ENCODE peak calls at places on chromosomes 5 and 9, in ten cellular contexts. N is right atrium auricular region, O is left ventricle myocardium inferior, U is fibroblast of mammary gland, Q is esophagus squamous epithelium, C is cardiac muscle cell, Y is IMR-90, Z is psoas muscle, L is AG04449, W is hepatocyte. V is an unnamed sample.

GRCh38 chr5:159156839-159157238 is 52.5 kb downstream of the RNF145 start:
- DNase-seq in C (peak), W (peak), Z (no peak), Y (peak), N (no peak), Q (no peak), U (peak), O (no peak), L (no peak), V (peak)

GRCh38 chr5:179242676-179243075 is 102.6 kb downstream of the ADAMTS2 start:
- DNase-seq in O (no peak), Y (no peak), L (no peak), U (no peak), C (no peak), Z (no peak), N (no peak), Q (no peak), W (no peak), V (no peak)

GRCh38 chr5:166708271-166708670 is 1583.2 kb upstream of the WWC1 start:
- DNase-seq in O (no peak), U (no peak), N (no peak), L (no peak), Q (no peak), W (no peak), Y (no peak), C (no peak), Z (no peak), V (no peak)

GRCh38 chr9:126117158-126117425 is 209.5 kb upstream of the MVB12B start:
- DNase-seq in Z (no peak), W (no peak), N (no peak), U (no peak), Q (no peak), L (no peak), Y (no peak), O (no peak), C (no peak), V (no peak)

GRCh38 chr9:81183763-81184162 is 505.6 kb downstream of the TLE1 start:
- DNase-seq in C (peak), Z (no peak), L (peak), U (no peak), Y (peak), Q (no peak), W (no peak), N (no peak), O (no peak), V (peak)

GRCh38 chr5:97102010-97102470 is 40.4 kb downstream of the LIX1 start:
- DNase-seq in W (peak), N (no peak), U (no peak), C (no peak), L (no peak), Y (no peak), Q (no peak), Z (no peak), O (no peak), V (no peak)

GRCh38 chr5:178387061-178387855 is 154.7 kb upstream of the PHYKPL start:
- DNase-seq in Q (no peak), N (no peak), Z (no peak), W (peak), Y (no peak), O (no peak), L (no peak), C (no peak), U (no peak), V (no peak)

GRCh38 chr9:14183001-14183400 is 130.9 kb downstream of the NFIB start:
- DNase-seq in W (no peak), Q (no peak), Y (no peak), L (no peak), N (no peak), O (no peak), Z (no peak), C (no peak), U (no peak), V (no peak)

GRCh38 chr9:6106576-6107339 is 91.3 kb upstream of the RANBP6 start:
- DNase-seq in U (peak), L (no peak), Z (no peak), O (no peak), Y (peak), W (peak), N (no peak), Q (no peak), C (peak), V (peak)

GRCh38 chr5:41427505-41427904 is 82.9 kb downstream of the PLCXD3 start:
- DNase-seq in N (no peak), U (no peak), L (no peak), O (no peak), Y (no peak), W (no peak), Z (no peak), Q (no peak), C (peak), V (no peak)

GRCh38 chr9:86994231-86994630 is 46.9 kb upstream of the GAS1 start:
- DNase-seq in O (no peak), N (no peak), C (peak), Q (no peak), W (no peak), U (no peak), Y (no peak), L (no peak), Z (no peak), V (peak)

GRCh38 chr5:112551437-112552018 is 132.5 kb upstream of the EPB41L4A start:
- DNase-seq in O (no peak), Q (no peak), Z (no peak), C (peak), U (peak), L (peak), N (no peak), W (peak), Y (peak), V (peak)

GRCh38 chr9:135009711-135010362 is 77.6 kb upstream of the OLFM1 start:
- DNase-seq in C (no peak), N (no peak), Y (no peak), W (no peak), Q (no peak), U (no peak), L (no peak), Z (no peak), O (no peak), V (no peak)

GRCh38 chr9:136488247-136489214 is 5.7 kb upstream of the SEC16A start:
- DNase-seq in Z (peak), N (peak), U (peak), L (no peak), W (peak), O (peak), Y (peak), C (peak), Q (no peak), V (peak)

GRCh38 chr5:31886206-31886605 is 247.3 kb downstream of the PDZD2 start:
- DNase-seq in L (no peak), Y (no peak), N (no peak), O (no peak), Z (no peak), C (no peak), W (no peak), U (no peak), Q (no peak), V (no peak)

GRCh38 chr5:133456933-133457402 is 155.4 kb downstream of the FSTL4 start:
- DNase-seq in O (no peak), C (peak), Z (no peak), L (no peak), Q (no peak), N (no peak), W (peak), U (peak), Y (no peak), V (peak)

GRCh38 chr9:98521141-98521540 is 187.6 kb downstream of the GABBR2 start:
- DNase-seq in O (no peak), Q (no peak), W (no peak), Z (no peak), C (peak), L (peak), Y (peak), U (peak), N (no peak), V (peak)

GRCh38 chr5:124649548-124650501 is 96.6 kb downstream of the ZNF608 start:
- DNase-seq in Z (peak), Y (peak), L (peak), W (peak), C (peak), O (peak), U (peak), Q (peak), N (peak), V (peak)

GRCh38 chr9:13143281-13143680 is 136.2 kb downstream of the MPDZ start:
- DNase-seq in Y (no peak), L (no peak), N (no peak), O (no peak), W (no peak), Q (no peak), Z (no peak), U (no peak), C (no peak), V (no peak)

GRCh38 chr9:31272456-31273295 is 1111.8 kb upstream of the ACO1 start:
- DNase-seq in Q (no peak), U (no peak), Z (no peak), O (no peak), N (no peak), Y (no peak), W (peak), L (no peak), C (no peak), V (no peak)

GRCh38 chr5:25823330-25823873 is 1178.6 kb upstream of the CDH10 start:
- DNase-seq in C (no peak), U (no peak), Q (no peak), Y (no peak), L (no peak), W (no peak), N (no peak), O (no peak), Z (no peak), V (no peak)

GRCh38 chr5:135349886-135350285 is 49.1 kb downstream of the MACROH2A1 start:
- DNase-seq in Q (no peak), U (no peak), Y (no peak), Z (no peak), C (no peak), L (no peak), O (no peak), W (no peak), N (no peak), V (no peak)

GRCh38 chr5:134136771-134137170 is 22.3 kb downstream of the TCF7 start:
- DNase-seq in Z (no peak), N (peak), L (no peak), Q (no peak), C (no peak), O (peak), Y (no peak), U (no peak), W (no peak), V (no peak)

GRCh38 chr9:129239946-129240490 is 62.0 kb upstream of the IER5L start:
- DNase-seq in O (peak), L (no peak), Z (peak), N (no peak), Q (no peak), Y (no peak), U (no peak), C (no peak), W (no peak), V (no peak)

GRCh38 chr5:129079496-129079895 is 15.1 kb upstream of the ISOC1 start:
- DNase-seq in Q (no peak), W (no peak), O (no peak), N (no peak), Y (no peak), U (peak), L (no peak), C (no peak), Z (no peak), V (no peak)

GRCh38 chr5:9454012-9454481 is 91.8 kb downstream of the SEMA5A start:
- DNase-seq in O (no peak), C (no peak), L (no peak), W (peak), Q (no peak), N (no peak), Z (no peak), Y (no peak), U (peak), V (no peak)

GRCh38 chr9:35333551-35333950 is 156.4 kb upstream of the RUSC2 start:
- DNase-seq in L (no peak), U (peak), Z (no peak), W (no peak), Y (peak), N (no peak), O (no peak), Q (no peak), C (peak), V (peak)

GRCh38 chr5:130096488-130096887 is 192.2 kb downstream of the CHSY3 start:
- DNase-seq in Y (no peak), W (no peak), L (no peak), C (no peak), N (no peak), O (no peak), U (no peak), Q (no peak), Z (no peak), V (no peak)

GRCh38 chr9:126443144-126443543 is 116.5 kb downstream of the MVB12B start:
- DNase-seq in Y (no peak), Z (no peak), N (no peak), Q (no peak), U (no peak), C (no peak), W (no peak), O (no peak), L (no peak), V (no peak)

GRCh38 chr5:58617236-58617635 is 34.4 kb downstream of the RAB3C start:
- DNase-seq in Y (no peak), Z (no peak), N (no peak), C (no peak), U (no peak), W (no peak), O (no peak), Q (no peak), L (no peak), V (no peak)

GRCh38 chr9:118170032-118170955 is 466.1 kb downstream of the TLR4 start:
- DNase-seq in W (peak), Y (no peak), Q (no peak), C (peak), N (no peak), Z (peak), U (peak), L (no peak), O (no peak), V (peak)

GRCh38 chr5:143479394-143479793 is 75.9 kb upstream of the NR3C1 start:
- DNase-seq in L (no peak), U (no peak), W (no peak), N (no peak), C (no peak), O (no peak), Y (no peak), Q (no peak), Z (no peak), V (no peak)

GRCh38 chr9:7597716-7598115 is 201.9 kb downstream of the DMAC1 start:
- DNase-seq in L (no peak), O (no peak), W (no peak), Z (no peak), C (no peak), Q (no peak), U (no peak), Y (no peak), N (no peak), V (no peak)

GRCh38 chr9:76213751-76214150 is 180.5 kb downstream of the RFK start:
- DNase-seq in N (no peak), Q (no peak), Y (no peak), W (no peak), U (no peak), Z (no peak), O (no peak), C (no peak), L (no peak), V (no peak)

GRCh38 chr9:131043097-131043496 is 34.1 kb downstream of the LAMC3 start:
- DNase-seq in C (peak), N (no peak), U (no peak), L (no peak), Y (no peak), O (no peak), W (peak), Z (no peak), Q (no peak), V (no peak)

DNA sequence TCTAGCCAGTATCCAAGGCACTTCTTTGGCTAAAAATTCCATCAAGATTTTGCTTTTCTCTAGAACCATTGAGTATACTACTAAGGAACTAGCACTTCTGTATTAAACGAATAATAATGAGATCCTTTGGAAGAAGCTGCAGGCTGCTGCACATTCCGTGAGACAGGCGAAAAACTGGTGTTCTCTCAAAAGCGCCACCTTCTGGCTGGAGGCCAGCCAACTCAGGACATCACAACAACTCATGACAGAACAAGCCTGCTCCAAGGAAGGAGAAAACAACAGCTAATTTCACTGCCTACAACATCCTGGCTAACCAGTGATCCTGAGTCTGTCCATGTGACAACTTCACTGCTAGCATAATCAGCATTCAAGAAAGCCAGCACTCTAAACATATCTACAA is 150.4 kb downstream of the YTHDC2 start:
- DNase-seq in W (peak), Z (no peak), L (no peak), U (peak), C (peak), N (no peak), Y (peak), Q (no peak), O (peak), V (peak)
- H3K4me3 ChIP-seq in W (no peak), Z (no peak), L (no peak), U (no peak), C (no peak), N (no peak), Y (no peak), Q (no peak), O (no peak), V (no peak)

DNA sequence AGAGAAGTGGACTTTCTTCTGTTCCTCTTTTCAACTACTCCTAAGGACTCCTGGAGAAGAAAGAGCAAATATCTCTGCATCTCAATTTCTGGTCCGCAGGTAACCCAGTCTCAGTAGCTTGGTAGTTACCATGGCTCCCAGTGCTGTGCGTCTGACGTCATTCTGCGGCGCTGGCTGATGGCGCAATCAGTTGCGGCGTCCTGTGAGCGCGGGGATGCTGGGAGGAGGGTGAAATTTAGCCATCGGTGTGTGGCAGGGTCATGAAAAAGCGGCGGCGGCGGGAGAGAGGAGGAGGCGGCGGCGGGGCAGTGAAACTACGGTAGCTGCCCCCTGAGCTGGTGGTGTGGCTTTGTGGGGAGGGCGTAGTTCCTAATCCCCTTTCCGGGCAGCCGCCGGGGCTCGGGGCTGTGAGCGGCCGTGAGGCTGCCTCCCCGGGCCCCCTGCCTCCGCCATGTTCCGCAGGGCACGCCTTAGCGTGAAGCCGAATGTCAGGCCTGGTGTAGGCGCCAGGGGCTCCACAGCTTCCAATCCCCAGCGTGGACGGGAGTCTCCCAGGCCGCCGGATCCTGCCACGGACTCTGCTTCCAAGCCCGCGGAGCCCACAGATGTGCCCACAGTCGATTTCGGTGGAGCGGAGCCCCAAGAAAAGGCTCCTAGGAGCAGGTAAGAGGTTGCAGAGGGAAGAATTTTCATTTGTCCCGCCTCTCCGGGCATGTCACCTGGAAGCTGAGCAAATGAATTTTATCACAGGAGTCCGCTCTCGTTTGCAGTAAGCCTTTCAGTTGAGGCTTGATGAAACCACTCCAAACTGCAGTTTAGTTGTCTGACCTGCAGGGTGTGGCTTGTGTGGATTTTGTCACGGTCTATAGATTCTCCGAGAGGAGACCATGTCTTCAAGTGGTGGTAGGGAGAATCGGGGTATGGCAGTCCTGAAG is at the start of gene BDP1:
- DNase-seq in Q (peak), O (peak), L (peak), W (peak), C (peak), Y (peak), U (peak), Z (peak), N (peak), V (peak)
- TF ChIP-seq CTCF in Q (peak), O (peak), L (peak), W (peak), C (peak), Y (peak), U (peak), Z (peak), N (peak), V (peak)

GRCh38 chr5:123097483-123097870 is 8.4 kb downstream of the PRDM6 start:
- DNase-seq in Z (no peak), W (no peak), C (no peak), O (no peak), Q (no peak), U (no peak), L (no peak), Y (no peak), N (no peak), V (no peak)

GRCh38 chr5:123093279-123094226 is 4.5 kb downstream of the PRDM6 start:
- DNase-seq in Z (no peak), O (no peak), Q (no peak), C (no peak), Y (peak), W (peak), U (no peak), N (no peak), L (no peak), V (no peak)

GRCh38 chr5:123094227-123094918 is 5.3 kb downstream of the PRDM6 start:
- DNase-seq in Z (no peak), Y (peak), O (no peak), Q (no peak), C (no peak), N (no peak), W (peak), L (no peak), U (no peak), V (no peak)

GRCh38 chr5:123095694-123096120 is 6.7 kb downstream of the PRDM6 start:
- DNase-seq in L (no peak), O (no peak), U (no peak), Q (no peak), C (no peak), N (no peak), W (no peak), Y (no peak), Z (no peak), V (no peak)

DNA sequence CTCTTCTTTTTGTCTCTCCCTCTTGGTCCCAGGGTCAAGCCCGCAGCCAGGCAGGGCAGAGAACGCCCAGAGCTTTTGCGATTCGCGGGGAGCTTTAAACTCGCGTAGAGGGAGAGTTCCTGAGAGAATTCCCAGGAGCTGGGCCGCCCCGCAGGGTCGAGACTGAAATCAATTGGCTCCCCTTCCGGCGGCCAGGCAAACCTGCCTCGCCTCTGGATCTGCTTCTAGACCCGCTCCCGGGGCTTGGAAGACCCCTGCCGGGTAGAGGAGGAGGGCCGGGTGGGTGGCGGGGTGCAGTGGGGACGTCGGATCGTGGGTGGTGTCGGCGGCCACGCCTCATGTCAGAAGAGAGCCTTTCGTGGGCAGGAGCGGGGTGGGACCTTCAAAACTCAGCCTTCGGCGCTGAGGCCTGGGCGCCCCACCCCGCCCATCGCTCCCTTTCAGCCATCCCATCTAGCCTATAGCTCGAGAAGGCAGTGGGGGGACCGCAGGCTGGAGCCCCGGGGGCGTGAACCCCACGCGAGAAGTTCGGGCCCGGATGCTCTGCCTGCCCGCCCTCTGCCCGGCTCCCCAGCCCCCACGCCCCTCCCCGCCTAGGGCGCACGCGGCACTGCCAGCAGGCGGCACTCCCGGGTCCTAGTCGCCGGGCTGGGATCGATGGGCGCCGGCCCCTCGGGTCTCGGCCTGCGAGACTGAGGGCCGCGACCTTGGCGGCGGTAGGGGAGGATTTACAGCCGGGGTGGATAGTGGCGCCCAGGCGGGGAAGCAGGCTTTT is 6.1 kb downstream of the PRDM6 start:
- DNase-seq in Q (no peak), O (no peak), U (no peak), L (no peak), Y (peak), Z (no peak), N (no peak), C (no peak), W (peak), V (no peak)
- H3K4me3 ChIP-seq in Q (peak), O (peak), U (no peak), L (peak), Y (no peak), Z (peak), N (peak), C (peak), W (peak), V (no peak)

DNA sequence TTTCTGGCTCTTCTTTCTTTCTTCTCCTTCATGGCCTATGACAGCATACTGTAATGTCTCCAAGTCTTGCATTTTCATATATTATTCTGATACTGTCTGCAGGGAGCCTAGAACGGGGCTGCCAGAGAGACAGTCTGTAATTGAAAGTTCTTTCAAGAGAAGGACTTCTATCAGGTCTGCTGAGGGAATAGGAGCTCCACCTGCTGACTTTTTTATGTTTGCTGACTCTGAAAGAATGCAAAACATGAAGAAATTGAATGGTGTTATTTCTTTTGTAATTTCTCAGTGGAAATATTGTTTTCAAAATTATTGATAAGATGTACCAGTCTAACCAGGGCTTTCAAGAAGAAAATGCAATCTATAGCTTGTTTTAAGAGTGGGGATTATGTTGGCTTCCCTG is 121.9 kb upstream of the RFX3 start:
- DNase-seq in Y (no peak), C (no peak), U (no peak), Z (no peak), O (no peak), W (no peak), Q (no peak), L (no peak), N (no peak), V (no peak)
- TF ChIP-seq CTCF in Y (no peak), C (no peak), U (no peak), Z (no peak), O (no peak), W (peak), Q (no peak), L (no peak), N (no peak), V (no peak)